ENCODE peak calls at places on chromosome 5, in ten cellular contexts. E, J, K, N, S, L, A, M, F and D are unnamed samples.

GRCh38 chr5:159452480-159453167 is 122.3 kb upstream of the IL12B start:
- DNase-seq in F (no peak), K (no peak), A (no peak), N (no peak), E (no peak), M (no peak), J (no peak), L (no peak), S (no peak), D (no peak)

GRCh38 chr5:116130471-116130870 is 45.6 kb downstream of the COMMD10 start:
- DNase-seq in J (peak), M (no peak), K (no peak), N (no peak), F (no peak), S (peak), E (peak), L (no peak), A (no peak), D (no peak)

GRCh38 chr5:68028131-68028727 is 187.3 kb upstream of the PIK3R1 start:
- DNase-seq in L (no peak), M (no peak), E (peak), S (no peak), N (no peak), J (peak), K (no peak), F (no peak), A (no peak), D (no peak)

GRCh38 chr5:174229640-174230350 is 184.3 kb downstream of the NSG2 start:
- DNase-seq in S (peak), N (no peak), K (no peak), M (no peak), L (no peak), J (peak), F (no peak), A (no peak), E (peak), D (no peak)

GRCh38 chr5:149172261-149172660 is 31.0 kb downstream of the ABLIM3 start:
- DNase-seq in E (peak), N (no peak), F (no peak), J (peak), K (no peak), S (peak), A (no peak), M (no peak), L (no peak), D (peak)

GRCh38 chr5:39427225-39427624 is 2.4 kb upstream of the DAB2 start:
- DNase-seq in J (no peak), K (no peak), F (no peak), N (no peak), L (no peak), A (no peak), S (peak), M (no peak), E (no peak), D (no peak)

GRCh38 chr5:14296533-14297331 is 153.6 kb downstream of the TRIO start:
- DNase-seq in J (no peak), K (no peak), A (no peak), E (peak), S (peak), N (no peak), M (no peak), L (no peak), F (no peak), D (no peak)

GRCh38 chr5:121968910-121969607 is 7.3 kb downstream of the SRFBP1 start:
- DNase-seq in F (no peak), M (no peak), K (no peak), N (no peak), A (no peak), E (peak), J (peak), S (peak), L (no peak), D (no peak)

GRCh38 chr5:139251281-139251687 is 42.3 kb upstream of the MATR3 start:
- DNase-seq in J (no peak), A (no peak), L (no peak), M (no peak), K (no peak), N (no peak), S (no peak), F (peak), E (peak), D (peak)

GRCh38 chr5:16784088-16784487 is 152.0 kb downstream of the MYO10 start:
- DNase-seq in F (no peak), N (no peak), K (no peak), S (peak), A (no peak), E (peak), J (no peak), M (no peak), L (no peak), D (no peak)

GRCh38 chr5:1246711-1247431 is 21.7 kb downstream of the SLC6A18 start:
- DNase-seq in M (peak), K (peak), A (no peak), S (peak), E (peak), L (peak), F (peak), J (peak), N (no peak), D (peak)

GRCh38 chr5:109571785-109572184 is 117.9 kb upstream of the MAN2A1 start:
- DNase-seq in L (no peak), E (no peak), N (no peak), A (no peak), F (no peak), S (no peak), K (no peak), M (no peak), J (no peak), D (no peak)

GRCh38 chr5:78269088-78269703 is 25.3 kb downstream of the AP3B1 start:
- DNase-seq in N (no peak), E (no peak), S (no peak), L (no peak), K (no peak), J (no peak), A (no peak), F (peak), M (no peak), D (peak)

GRCh38 chr5:17665836-17666235 is 31.6 kb downstream of the TAF11L14 start:
- DNase-seq in K (no peak), E (no peak), S (no peak), M (no peak), L (no peak), N (no peak), F (peak), J (no peak), A (no peak), D (no peak)

GRCh38 chr5:143258559-143259253 is 144.8 kb downstream of the NR3C1 start:
- DNase-seq in J (peak), F (no peak), K (no peak), N (no peak), M (no peak), E (peak), A (no peak), L (no peak), S (no peak), D (no peak)

GRCh38 chr5:5473224-5473623 is 50.7 kb downstream of the ICE1 start:
- DNase-seq in S (peak), E (peak), K (no peak), A (no peak), L (no peak), J (peak), N (no peak), F (no peak), M (no peak), D (no peak)

GRCh38 chr5:96051401-96051830 is 89.8 kb upstream of the ELL2 start:
- DNase-seq in K (no peak), J (no peak), L (no peak), E (no peak), F (no peak), S (no peak), A (no peak), N (no peak), M (no peak), D (no peak)

GRCh38 chr5:172044631-172045314 is 38.3 kb upstream of the FBXW11 start:
- DNase-seq in J (no peak), F (no peak), A (no peak), E (no peak), N (peak), L (no peak), S (no peak), K (no peak), M (no peak), D (no peak)

GRCh38 chr5:67395790-67396418 is 199.3 kb upstream of the CD180 start:
- DNase-seq in S (no peak), L (no peak), J (no peak), N (no peak), F (no peak), A (no peak), M (no peak), K (no peak), E (peak), D (no peak)

GRCh38 chr5:181187500-181188213 is 17.3 kb downstream of the TRIM7 start:
- DNase-seq in S (peak), M (peak), A (peak), J (peak), L (peak), F (peak), E (peak), K (peak), N (peak), D (no peak)

GRCh38 chr5:1257841-1258240 is 32.7 kb downstream of the SLC6A18 start:
- DNase-seq in S (no peak), F (no peak), N (no peak), K (no peak), E (no peak), L (no peak), J (no peak), M (no peak), A (no peak), D (no peak)

GRCh38 chr5:97131139-97131710 is 11.2 kb downstream of the LIX1 start:
- DNase-seq in K (no peak), N (no peak), E (peak), M (no peak), F (no peak), S (no peak), A (no peak), L (no peak), J (peak), D (no peak)

GRCh38 chr5:145509336-145510150 is 325.6 kb downstream of the PRELID2 start:
- DNase-seq in L (no peak), S (peak), M (no peak), N (no peak), E (peak), F (no peak), A (no peak), J (no peak), K (no peak), D (no peak)

GRCh38 chr5:150590979-150591411 is 49.5 kb upstream of the SYNPO start:
- DNase-seq in K (peak), M (peak), N (no peak), J (no peak), E (no peak), S (no peak), L (no peak), F (no peak), A (no peak), D (no peak)

DNA sequence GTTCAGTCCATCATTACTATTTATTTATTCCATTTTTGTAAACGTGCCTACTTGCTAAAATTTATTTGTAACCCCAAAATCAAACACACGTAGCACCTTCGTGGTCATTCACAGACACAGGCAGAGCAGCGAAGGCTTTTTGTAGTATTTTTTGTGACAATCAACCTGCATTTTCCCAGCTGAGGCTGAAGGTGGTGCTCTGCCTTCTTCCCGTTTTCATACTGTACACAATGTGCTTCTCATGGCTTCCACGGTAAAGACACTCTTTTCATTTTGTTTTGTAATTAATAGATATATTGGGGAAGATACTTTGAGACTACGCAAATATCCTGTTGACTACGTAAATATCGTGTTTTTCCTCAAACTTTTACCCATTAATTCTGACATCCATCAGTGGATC is 19.4 kb downstream of the DAP start:
- DNase-seq in E (no peak), J (no peak), K (no peak), S (no peak), F (no peak), L (no peak), A (no peak), M (no peak), N (no peak), D (no peak)
- TF ChIP-seq CTCF in E (no peak), J (no peak), K (no peak), S (peak), F (peak), L (peak), A (no peak), M (no peak), N (no peak), D (no peak)

GRCh38 chr5:152608514-152608913 is 203.4 kb upstream of the NMUR2 start:
- DNase-seq in J (no peak), K (peak), S (no peak), F (no peak), L (no peak), E (no peak), N (no peak), A (no peak), M (no peak), D (no peak)
- TF ChIP-seq CTCF in J (no peak), K (no peak), S (no peak), F (no peak), L (no peak), E (no peak), N (no peak), A (no peak), M (no peak), D (no peak)

DNA sequence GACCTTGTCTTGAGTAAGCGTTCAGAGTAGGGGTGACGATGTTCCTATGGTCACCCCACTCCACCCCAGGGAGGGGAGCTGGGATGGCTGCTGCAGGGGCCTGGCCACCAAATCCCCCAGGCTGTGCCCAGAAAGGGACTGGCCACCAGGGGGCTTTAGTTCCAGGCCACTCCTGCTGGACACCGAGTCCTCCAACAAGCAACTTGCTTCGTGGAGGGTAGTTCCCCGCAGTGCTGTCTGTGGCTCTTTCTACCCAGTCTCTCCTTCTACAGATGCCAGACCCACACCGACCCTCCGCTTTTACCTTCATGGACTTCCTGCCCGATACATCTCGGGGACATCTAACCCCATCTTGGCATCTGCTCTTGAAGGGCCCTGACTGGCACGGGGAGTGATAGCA is 35.7 kb upstream of the GABRP start:
- DNase-seq in A (no peak), M (peak), F (no peak), L (peak), N (no peak), K (peak), J (no peak), E (peak), S (peak), D (peak)
- TF ChIP-seq CTCF in A (no peak), M (peak), F (no peak), L (peak), N (no peak), K (peak), J (peak), E (peak), S (peak), D (no peak)

GRCh38 chr5:135534609-135535419 is 950 bp downstream of the NEUROG1 start:
- DNase-seq in F (no peak), A (no peak), M (peak), E (peak), S (no peak), N (peak), K (no peak), J (no peak), L (no peak), D (no peak)
- TF ChIP-seq CTCF in F (no peak), A (peak), M (no peak), E (no peak), S (no peak), N (no peak), K (no peak), J (no peak), L (peak), D (no peak)

DNA sequence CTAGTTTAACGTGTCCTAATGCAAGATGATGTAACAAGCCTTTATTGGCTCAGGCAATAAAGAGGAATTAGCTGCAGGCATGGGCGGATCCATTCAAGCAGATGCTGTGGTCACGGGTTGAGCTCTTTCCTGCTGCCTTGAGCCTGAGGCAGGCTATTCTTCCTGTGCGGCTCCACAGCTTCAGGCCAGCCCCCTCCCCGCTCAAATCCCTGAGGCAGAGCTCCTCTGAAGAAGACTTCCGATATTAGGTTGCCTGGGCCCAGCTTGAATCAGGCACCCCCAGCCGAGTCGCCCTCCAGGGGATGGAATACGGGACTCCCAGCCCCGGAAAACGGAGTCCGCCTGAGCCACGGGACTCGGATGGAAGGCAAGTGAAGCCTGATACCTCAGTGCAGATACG is 95.0 kb upstream of the RUFY1 start:
- DNase-seq in L (no peak), J (no peak), K (no peak), M (no peak), A (no peak), E (no peak), N (peak), F (no peak), S (no peak), D (no peak)
- TF ChIP-seq CTCF in L (no peak), J (no peak), K (no peak), M (no peak), A (no peak), E (no peak), N (no peak), F (no peak), S (no peak), D (no peak)

GRCh38 chr5:124021066-124021641 is 509.2 kb downstream of the CSNK1G3 start:
- DNase-seq in F (no peak), L (no peak), J (no peak), E (peak), N (no peak), A (no peak), K (no peak), S (no peak), M (no peak), D (no peak)
- TF ChIP-seq CTCF in F (peak), L (no peak), J (no peak), E (no peak), N (no peak), A (no peak), K (no peak), S (no peak), M (peak), D (no peak)

GRCh38 chr5:2417301-2417700 is 334.2 kb downstream of the IRX2 start:
- DNase-seq in F (no peak), J (no peak), M (no peak), N (no peak), A (no peak), K (no peak), L (no peak), E (no peak), S (no peak), D (no peak)

GRCh38 chr5:2410451-2410850 is 341.0 kb downstream of the IRX2 start:
- DNase-seq in M (no peak), J (no peak), N (no peak), L (no peak), K (no peak), E (no peak), A (no peak), S (no peak), F (no peak), D (no peak)

GRCh38 chr5:2415678-2416077 is 335.8 kb downstream of the IRX2 start:
- DNase-seq in J (no peak), E (no peak), A (no peak), K (no peak), L (no peak), F (no peak), N (no peak), M (peak), S (no peak), D (no peak)
- TF ChIP-seq CTCF in J (no peak), E (no peak), A (no peak), K (peak), L (peak), F (no peak), N (no peak), M (peak), S (no peak), D (no peak)

DNA sequence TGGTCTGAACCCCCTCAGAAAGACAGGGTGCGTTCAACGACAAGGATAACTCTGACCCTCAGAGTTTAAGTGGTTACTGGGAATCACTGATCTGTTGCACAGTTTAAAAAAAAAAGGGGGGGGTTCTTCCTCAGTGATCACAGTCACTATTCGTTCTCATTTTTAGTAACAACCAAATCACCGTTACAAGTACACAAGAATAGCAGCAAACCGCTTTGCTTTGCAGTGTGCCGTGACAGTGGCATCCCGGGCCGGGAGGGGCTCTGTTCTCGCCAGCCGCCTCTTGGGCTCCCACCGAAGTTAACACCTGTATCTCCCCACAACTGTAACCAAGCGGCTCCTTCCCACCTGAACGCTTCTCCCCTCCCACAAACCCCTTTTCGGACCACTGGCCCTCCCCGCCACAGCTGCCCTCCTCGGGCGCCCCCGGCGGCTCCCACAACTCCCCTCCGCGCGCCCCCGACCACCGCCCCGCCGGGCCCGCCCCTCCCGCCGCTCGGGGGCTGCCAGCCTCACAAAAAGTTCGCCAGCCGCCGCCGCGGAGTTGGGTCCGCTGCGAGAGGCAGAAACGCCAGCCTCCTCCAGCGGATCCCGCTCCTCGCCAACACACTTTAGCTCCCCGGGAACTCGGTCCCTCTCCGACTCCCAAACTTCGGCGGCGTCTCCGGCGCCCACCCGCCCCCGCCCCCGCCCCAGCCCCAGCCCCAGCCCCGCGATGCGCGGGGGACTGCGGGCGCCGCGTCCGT is 1.2 kb downstream of the SSBP2 start:
- DNase-seq in E (no peak), K (peak), F (peak), J (peak), N (peak), S (no peak), M (peak), L (no peak), A (peak), D (peak)
- TF ChIP-seq CTCF in E (no peak), K (no peak), F (peak), J (no peak), N (no peak), S (no peak), M (no peak), L (no peak), A (no peak), D (no peak)

GRCh38 chr5:93062548-93062947 is 518.5 kb downstream of the NR2F1-AS1 start:
- DNase-seq in M (no peak), N (no peak), E (peak), L (no peak), S (no peak), K (no peak), F (no peak), A (no peak), J (no peak), D (no peak)
- TF ChIP-seq CTCF in M (peak), N (no peak), E (peak), L (peak), S (peak), K (no peak), F (peak), A (no peak), J (peak), D (no peak)